ENCODE peak calls at places on chromosomes 6 and 20, in five cellular contexts. O, R, N, M and C are unnamed samples.
A peak's percentile ranks its signal among the peaks of the same experiment; 100 is the strongest.

GRCh38 chr6:63460971-63461370 is 111.3 kb upstream of the LOC128125822 start:
- DNase-seq in O (no peak), M (no peak), N (no peak), R (no peak), C (no peak)

GRCh38 chr6:39892490-39893129 is 41.7 kb downstream of the MOCS1 start:
- DNase-seq in N (peak; percentile 47), O (peak; percentile 73), M (peak; percentile 77), R (no peak), C (peak; percentile 95)

GRCh38 chr6:110567957-110568696 is 91.7 kb upstream of the SLC22A16 start:
- DNase-seq in O (no peak), M (no peak), R (no peak), N (peak; percentile 23), C (no peak)

GRCh38 chr20:23046431-23046830 is 3.0 kb downstream of the THBD start:
- DNase-seq in R (no peak), O (no peak), M (no peak), N (no peak), C (no peak)

GRCh38 chr6:31811645-31812044 is 3.4 kb downstream of the HSPA1L start:
- DNase-seq in N (no peak), M (no peak), R (no peak), O (no peak), C (no peak)

GRCh38 chr6:168658059-168658458 is 217.1 kb downstream of the SMOC2 start:
- DNase-seq in O (no peak), R (no peak), M (no peak), N (no peak), C (no peak)

GRCh38 chr6:54264581-54265272 is 43.5 kb upstream of the TINAG start:
- DNase-seq in M (no peak), O (no peak), N (no peak), R (no peak), C (no peak)

GRCh38 chr6:157683707-157684106 is 139.3 kb upstream of the SNX9 start:
- DNase-seq in N (no peak), M (no peak), O (no peak), R (no peak), C (no peak)

GRCh38 chr6:149168968-149169367 is 148.5 kb upstream of the TAB2 start:
- DNase-seq in O (no peak), R (no peak), N (peak; percentile 29), M (no peak), C (no peak)

GRCh38 chr6:1736346-1737105 is 126.8 kb downstream of the FOXC1 start:
- DNase-seq in R (no peak), M (no peak), O (no peak), N (peak; percentile 9), C (peak; percentile 58)

GRCh38 chr6:159017757-159018559 is 18.0 kb upstream of the RSPH3 start:
- DNase-seq in N (no peak), O (no peak), M (no peak), R (no peak), C (no peak)

GRCh38 chr6:129350278-129350677 is 359.7 kb downstream of the ARHGAP18 start:
- DNase-seq in M (no peak), O (no peak), N (no peak), R (no peak), C (no peak)

GRCh38 chr6:36852481-36853147 is 13.4 kb upstream of the CPNE5 start:
- DNase-seq in N (no peak), M (no peak), O (peak; percentile 60), R (no peak), C (peak; percentile 94)

GRCh38 chr6:147615659-147616456 is 107.4 kb downstream of the SAMD5 start:
- DNase-seq in M (no peak), O (peak; percentile 80), N (no peak), R (no peak), C (no peak)

GRCh38 chr6:33061987-33062386 is 11.5 kb downstream of the HLA-DPA1 start:
- DNase-seq in N (peak; percentile 86), O (no peak), R (no peak), M (no peak), C (no peak)

GRCh38 chr6:11586574-11586973 is 49.0 kb downstream of the TMEM170B start:
- DNase-seq in N (no peak), R (no peak), O (peak; percentile 88), M (no peak), C (peak; percentile 82)

GRCh38 chr6:138287144-138287955 is 69.1 kb upstream of the PBOV1 start:
- DNase-seq in O (peak; percentile 7), M (peak; percentile 81), N (peak; percentile 58), R (no peak), C (no peak)

GRCh38 chr6:80363501-80363900 is 257.0 kb downstream of the BCKDHB start:
- DNase-seq in M (no peak), R (no peak), O (no peak), N (no peak), C (peak; percentile 56)

GRCh38 chr6:143940011-143940597 is 68.0 kb downstream of the PLAGL1 start:
- DNase-seq in M (peak; percentile 56), N (peak; percentile 84), O (peak; percentile 47), R (no peak), C (peak; percentile 80)

GRCh38 chr20:53146201-53146891 is 174.2 kb downstream of the TSHZ2 start:
- DNase-seq in N (peak; percentile 60), O (no peak), M (no peak), R (no peak), C (no peak)

GRCh38 chr20:17480696-17481095 is 50.5 kb downstream of the BFSP1 start:
- DNase-seq in M (no peak), O (no peak), N (no peak), R (no peak), C (no peak)

GRCh38 chr6:147132889-147133288 is 71.3 kb upstream of the STXBP5 start:
- DNase-seq in R (no peak), N (no peak), M (no peak), O (no peak), C (no peak)

GRCh38 chr20:34516874-34517542 is 786 bp downstream of the DYNLRB1 start:
- DNase-seq in M (no peak), O (peak; percentile 22), R (no peak), N (peak; percentile 50), C (no peak)

GRCh38 chr20:47117325-47117724 is 222.7 kb downstream of the EYA2 start:
- DNase-seq in O (peak; percentile 29), M (no peak), R (no peak), N (no peak), C (no peak)

GRCh38 chr6:16067568-16067967 is 61.3 kb upstream of the MYLIP start:
- DNase-seq in O (no peak), M (no peak), N (no peak), R (no peak), C (no peak)

GRCh38 chr20:48286571-48287551 is 501.6 kb upstream of the SULF2 start:
- DNase-seq in O (no peak), N (no peak), R (no peak), M (no peak), C (no peak)

GRCh38 chr6:136752554-136752953 is 39.7 kb downstream of the MAP3K5 start:
- DNase-seq in R (no peak), O (no peak), M (no peak), N (peak; percentile 48), C (no peak)

GRCh38 chr6:20632696-20633095 is 98.4 kb downstream of the CDKAL1 start:
- DNase-seq in O (no peak), M (no peak), R (no peak), N (no peak), C (no peak)